ENCODE peak calls at places on chromosomes 6 and 20, in six cellular contexts. One of them, this sample, is unnamed.

GRCh38 chr6:137339929-137340559 is 120.9 kb upstream of the IFNGR1 start:
- DNase-seq in amniotic stem cell: no peak
- DNase-seq in GM23338: peak
- DNase-seq in NK-92 treated with Interleukin-12 subunit alpha and Interleukin-12 subunit beta, amount 100 ng/mL, for 24 hours: no peak
- DNase-seq in NCI-H1417: peak
- DNase-seq in neuronal stem cell: peak
- DNase-seq in this sample: no peak

GRCh38 chr6:31087494-31088089 is 24.8 kb downstream of the C6orf15 start:
- DNase-seq in amniotic stem cell: peak
- DNase-seq in GM23338: peak
- DNase-seq in NK-92 treated with Interleukin-12 subunit alpha and Interleukin-12 subunit beta, amount 100 ng/mL, for 24 hours: peak
- DNase-seq in NCI-H1417: peak
- DNase-seq in neuronal stem cell: peak
- DNase-seq in this sample: peak

GRCh38 chr6:111157412-111157811 is 70.1 kb downstream of the SLC16A10 start:
- DNase-seq in amniotic stem cell: no peak
- DNase-seq in GM23338: no peak
- DNase-seq in NK-92 treated with Interleukin-12 subunit alpha and Interleukin-12 subunit beta, amount 100 ng/mL, for 24 hours: no peak
- DNase-seq in NCI-H1417: no peak
- DNase-seq in neuronal stem cell: no peak
- DNase-seq in this sample: no peak

GRCh38 chr20:17646901-17647301 is 35.1 kb downstream of the RRBP1 start:
- DNase-seq in amniotic stem cell: no peak
- DNase-seq in GM23338: no peak
- DNase-seq in NK-92 treated with Interleukin-12 subunit alpha and Interleukin-12 subunit beta, amount 100 ng/mL, for 24 hours: no peak
- DNase-seq in NCI-H1417: peak
- DNase-seq in neuronal stem cell: no peak
- DNase-seq in this sample: no peak

GRCh38 chr6:15763827-15764226 is 101.0 kb upstream of the DTNBP1 start:
- DNase-seq in amniotic stem cell: no peak
- DNase-seq in GM23338: peak
- DNase-seq in NK-92 treated with Interleukin-12 subunit alpha and Interleukin-12 subunit beta, amount 100 ng/mL, for 24 hours: no peak
- DNase-seq in NCI-H1417: no peak
- DNase-seq in neuronal stem cell: no peak
- DNase-seq in this sample: no peak

GRCh38 chr6:79630883-79631799 is at the start of gene SH3BGRL2:
- DNase-seq in amniotic stem cell: peak
- DNase-seq in GM23338: peak
- DNase-seq in NK-92 treated with Interleukin-12 subunit alpha and Interleukin-12 subunit beta, amount 100 ng/mL, for 24 hours: no peak
- DNase-seq in NCI-H1417: peak
- DNase-seq in neuronal stem cell: peak
- DNase-seq in this sample: peak

GRCh38 chr6:3615391-3616380 is 135.8 kb downstream of the PXDC1 start:
- DNase-seq in amniotic stem cell: no peak
- DNase-seq in GM23338: no peak
- DNase-seq in NK-92 treated with Interleukin-12 subunit alpha and Interleukin-12 subunit beta, amount 100 ng/mL, for 24 hours: no peak
- DNase-seq in NCI-H1417: no peak
- DNase-seq in neuronal stem cell: no peak
- DNase-seq in this sample: no peak

GRCh38 chr20:20743511-20744169 is 31.2 kb upstream of the RALGAPA2 start:
- DNase-seq in amniotic stem cell: no peak
- DNase-seq in GM23338: peak
- DNase-seq in NK-92 treated with Interleukin-12 subunit alpha and Interleukin-12 subunit beta, amount 100 ng/mL, for 24 hours: no peak
- DNase-seq in NCI-H1417: peak
- DNase-seq in neuronal stem cell: peak
- DNase-seq in this sample: no peak

GRCh38 chr6:66896415-66896814 is 1189.4 kb upstream of the EYS start:
- DNase-seq in amniotic stem cell: no peak
- DNase-seq in GM23338: no peak
- DNase-seq in NK-92 treated with Interleukin-12 subunit alpha and Interleukin-12 subunit beta, amount 100 ng/mL, for 24 hours: no peak
- DNase-seq in NCI-H1417: no peak
- DNase-seq in neuronal stem cell: no peak
- DNase-seq in this sample: no peak

GRCh38 chr6:53579338-53579737 is 34.4 kb upstream of the GCLC start:
- DNase-seq in amniotic stem cell: no peak
- DNase-seq in GM23338: no peak
- DNase-seq in NK-92 treated with Interleukin-12 subunit alpha and Interleukin-12 subunit beta, amount 100 ng/mL, for 24 hours: no peak
- DNase-seq in NCI-H1417: no peak
- DNase-seq in neuronal stem cell: no peak
- DNase-seq in this sample: no peak

GRCh38 chr20:63280929-63281545 is 8.4 kb downstream of the ARFGAP1 start:
- DNase-seq in amniotic stem cell: no peak
- DNase-seq in GM23338: peak
- DNase-seq in NK-92 treated with Interleukin-12 subunit alpha and Interleukin-12 subunit beta, amount 100 ng/mL, for 24 hours: no peak
- DNase-seq in NCI-H1417: no peak
- DNase-seq in neuronal stem cell: no peak
- DNase-seq in this sample: peak

GRCh38 chr6:36290668-36291620 is 21.1 kb downstream of the PNPLA1 start:
- DNase-seq in amniotic stem cell: no peak
- DNase-seq in GM23338: no peak
- DNase-seq in NK-92 treated with Interleukin-12 subunit alpha and Interleukin-12 subunit beta, amount 100 ng/mL, for 24 hours: no peak
- DNase-seq in NCI-H1417: no peak
- DNase-seq in neuronal stem cell: no peak
- DNase-seq in this sample: no peak

GRCh38 chr6:43834528-43835145 is 64.6 kb downstream of the VEGFA start:
- DNase-seq in amniotic stem cell: no peak
- DNase-seq in GM23338: no peak
- DNase-seq in NK-92 treated with Interleukin-12 subunit alpha and Interleukin-12 subunit beta, amount 100 ng/mL, for 24 hours: no peak
- DNase-seq in NCI-H1417: no peak
- DNase-seq in neuronal stem cell: peak
- DNase-seq in this sample: no peak

GRCh38 chr20:1122388-1123315 is 4.2 kb downstream of the PSMF1 start:
- DNase-seq in amniotic stem cell: no peak
- DNase-seq in GM23338: no peak
- DNase-seq in NK-92 treated with Interleukin-12 subunit alpha and Interleukin-12 subunit beta, amount 100 ng/mL, for 24 hours: no peak
- DNase-seq in NCI-H1417: no peak
- DNase-seq in neuronal stem cell: no peak
- DNase-seq in this sample: no peak

GRCh38 chr6:75331134-75331533 is 46.5 kb upstream of the TMEM30A start:
- DNase-seq in amniotic stem cell: peak
- DNase-seq in GM23338: no peak
- DNase-seq in NK-92 treated with Interleukin-12 subunit alpha and Interleukin-12 subunit beta, amount 100 ng/mL, for 24 hours: no peak
- DNase-seq in NCI-H1417: no peak
- DNase-seq in neuronal stem cell: no peak
- DNase-seq in this sample: no peak

GRCh38 chr6:119966484-119966883 is 616.9 kb upstream of the MAN1A1 start:
- DNase-seq in amniotic stem cell: no peak
- DNase-seq in GM23338: peak
- DNase-seq in NK-92 treated with Interleukin-12 subunit alpha and Interleukin-12 subunit beta, amount 100 ng/mL, for 24 hours: no peak
- DNase-seq in NCI-H1417: no peak
- DNase-seq in neuronal stem cell: no peak
- DNase-seq in this sample: no peak

GRCh38 chr6:26243132-26243531 is 121.9 kb upstream of the BTN3A2 start:
- DNase-seq in amniotic stem cell: no peak
- DNase-seq in GM23338: no peak
- DNase-seq in NK-92 treated with Interleukin-12 subunit alpha and Interleukin-12 subunit beta, amount 100 ng/mL, for 24 hours: no peak
- DNase-seq in NCI-H1417: no peak
- DNase-seq in neuronal stem cell: no peak
- DNase-seq in this sample: no peak

GRCh38 chr6:208379-208778 is 83.9 kb upstream of the DUSP22 start:
- DNase-seq in amniotic stem cell: no peak
- DNase-seq in GM23338: no peak
- DNase-seq in NK-92 treated with Interleukin-12 subunit alpha and Interleukin-12 subunit beta, amount 100 ng/mL, for 24 hours: no peak
- DNase-seq in NCI-H1417: no peak
- DNase-seq in neuronal stem cell: no peak
- DNase-seq in this sample: no peak

GRCh38 chr6:193773-194310 is 98.4 kb upstream of the DUSP22 start:
- DNase-seq in amniotic stem cell: no peak
- DNase-seq in GM23338: no peak
- DNase-seq in NK-92 treated with Interleukin-12 subunit alpha and Interleukin-12 subunit beta, amount 100 ng/mL, for 24 hours: peak
- DNase-seq in NCI-H1417: peak
- DNase-seq in neuronal stem cell: no peak
- DNase-seq in this sample: no peak

GRCh38 chr6:31651602-31652191 is 764 bp downstream of the BAG6 start:
- DNase-seq in amniotic stem cell: peak
- DNase-seq in GM23338: peak
- DNase-seq in NK-92 treated with Interleukin-12 subunit alpha and Interleukin-12 subunit beta, amount 100 ng/mL, for 24 hours: no peak
- DNase-seq in NCI-H1417: peak
- DNase-seq in neuronal stem cell: no peak
- DNase-seq in this sample: peak

GRCh38 chr20:63093966-63094766 is 87.4 kb upstream of the BHLHE23 start:
- DNase-seq in amniotic stem cell: no peak
- DNase-seq in GM23338: no peak
- DNase-seq in NK-92 treated with Interleukin-12 subunit alpha and Interleukin-12 subunit beta, amount 100 ng/mL, for 24 hours: no peak
- DNase-seq in NCI-H1417: no peak
- DNase-seq in neuronal stem cell: no peak
- DNase-seq in this sample: peak

GRCh38 chr20:37309941-37310590 is 20.6 kb downstream of the MANBAL start:
- DNase-seq in amniotic stem cell: no peak
- DNase-seq in GM23338: no peak
- DNase-seq in NK-92 treated with Interleukin-12 subunit alpha and Interleukin-12 subunit beta, amount 100 ng/mL, for 24 hours: no peak
- DNase-seq in NCI-H1417: peak
- DNase-seq in neuronal stem cell: no peak
- DNase-seq in this sample: no peak

GRCh38 chr6:159217595-159218275 is 48.5 kb downstream of the FNDC1 start:
- DNase-seq in amniotic stem cell: no peak
- DNase-seq in GM23338: peak
- DNase-seq in NK-92 treated with Interleukin-12 subunit alpha and Interleukin-12 subunit beta, amount 100 ng/mL, for 24 hours: no peak
- DNase-seq in NCI-H1417: peak
- DNase-seq in neuronal stem cell: no peak
- DNase-seq in this sample: peak

GRCh38 chr6:106973841-106974336 is 640 bp downstream of the CD24 start:
- DNase-seq in amniotic stem cell: no peak
- DNase-seq in GM23338: peak
- DNase-seq in NK-92 treated with Interleukin-12 subunit alpha and Interleukin-12 subunit beta, amount 100 ng/mL, for 24 hours: no peak
- DNase-seq in NCI-H1417: peak
- DNase-seq in neuronal stem cell: peak
- DNase-seq in this sample: no peak